ENCODE peak calls at places on chromosomes 5 and 9, in seven cellular contexts. M is ELR; A is fibroblast of mammary gland; S is LoVo; T is NCI-H2081; W is H7; G is activated CD4-positive, alpha-beta memory T cell treated with anti-CD3 and anti-CD28 coated beads, Interleukin-2, amount 10 ng/mL, durations not matched to agents 7 days and 5 days. N is an unnamed sample.
A peak's percentile ranks its signal among the peaks of the same experiment; 100 is the strongest.

GRCh38 chr9:85599540-85600140 is 142.1 kb downstream of the AGTPBP1 start:
- DNase-seq in T (no peak), W (no peak), S (no peak), M (peak; percentile 17), A (peak; percentile 8), G (no peak), N (no peak)

GRCh38 chr5:132770476-132771159 is 6.4 kb downstream of the SEPTIN8 start:
- DNase-seq in T (no peak), W (peak; percentile 49), M (no peak), A (no peak), S (no peak), G (no peak), N (peak; percentile 34)

GRCh38 chr9:112586600-112587155 is 100.1 kb downstream of the KIAA1958 start:
- DNase-seq in A (peak; percentile 4), M (peak; percentile 7), W (no peak), S (no peak), G (no peak), T (no peak), N (no peak)

GRCh38 chr9:84436386-84437114 is 96.0 kb upstream of the SLC28A3 start:
- DNase-seq in T (no peak), G (no peak), S (no peak), A (no peak), M (no peak), W (no peak), N (no peak)

GRCh38 chr9:114653556-114654159 is 3.9 kb downstream of the TEX53 start:
- DNase-seq in M (peak; percentile 83), S (peak; percentile 68), G (peak; percentile 85), W (peak; percentile 85), T (peak; percentile 72), A (peak; percentile 78), N (peak; percentile 91)

GRCh38 chr5:164475339-164475977 is 970.0 kb downstream of the MAT2B start:
- DNase-seq in M (peak; percentile 30), A (peak; percentile 43), W (peak; percentile 19), T (peak; percentile 45), S (peak; percentile 31), G (no peak), N (no peak)

GRCh38 chr5:172364773-172365172 is 81.2 kb upstream of the UBTD2 start:
- DNase-seq in G (peak; percentile 33), W (no peak), T (no peak), M (no peak), S (no peak), A (no peak), N (no peak)

GRCh38 chr5:174292348-174292747 is 246.8 kb downstream of the NSG2 start:
- DNase-seq in M (no peak), A (no peak), T (no peak), W (no peak), S (no peak), G (no peak), N (no peak)

GRCh38 chr5:115414406-115415142 is 118.1 kb upstream of the CCDC112 start:
- DNase-seq in W (no peak), A (peak; percentile 99), T (no peak), M (peak; percentile 81), S (peak; percentile 20), G (no peak), N (no peak)

GRCh38 chr9:136644343-136644592 is 18.4 kb upstream of the EGFL7 start:
- DNase-seq in W (no peak), M (peak; percentile 69), A (peak; percentile 54), T (no peak), S (no peak), G (no peak), N (peak; percentile 93)

GRCh38 chr5:180041501-180042274 is 29.9 kb downstream of the RNF130 start:
- DNase-seq in T (no peak), A (no peak), G (no peak), S (peak; percentile 22), M (no peak), W (no peak), N (no peak)

GRCh38 chr9:133067813-133068212 is 6.0 kb downstream of the CEL start:
- DNase-seq in W (no peak), M (no peak), A (no peak), G (no peak), T (no peak), S (no peak), N (no peak)

GRCh38 chr9:65411901-65412300 is 126.9 kb upstream of the FOXD4L5 start:
- DNase-seq in A (no peak), M (no peak), S (no peak), G (no peak), T (no peak), W (no peak), N (no peak)

N was measured in Peyer's patch.